ENCODE peak calls at places on chromosomes 1 and 21, in five cellular contexts. L is right cardiac atrium; H is stimulated activated CD8-positive, alpha-beta memory T cell treated with anti-CD3 and anti-CD28 coated beads, Interleukin-4, amount 100 ng/mL, for 1 hour; X is tibial artery; W is AG04449. C is an unnamed sample.

GRCh38 chr1:38451541-38451993 is 405.0 kb upstream of the POU3F1 start:
- DNase-seq in X (no peak), L (no peak), W (peak), H (no peak), C (no peak)

GRCh38 chr1:51543877-51544276 is 24.8 kb upstream of the EPS15 start:
- DNase-seq in W (no peak), L (no peak), X (no peak), H (no peak), C (no peak)

GRCh38 chr21:13827201-13827600 is 217.6 kb downstream of the POTED start:
- DNase-seq in W (no peak), X (no peak), L (no peak), H (no peak), C (no peak)

GRCh38 chr1:152029144-152029936 is 7.5 kb downstream of the S100A11 start:
- DNase-seq in X (no peak), W (no peak), L (no peak), H (no peak), C (no peak)

GRCh38 chr1:68384321-68384813 is 65.4 kb downstream of the RPE65 start:
- DNase-seq in W (peak), L (no peak), X (no peak), H (no peak), C (no peak)

GRCh38 chr1:59012378-59012777 is 228.5 kb upstream of the JUN start:
- DNase-seq in L (no peak), H (no peak), X (no peak), W (no peak), C (no peak)

GRCh38 chr1:32249831-32250525 is 1.1 kb upstream of the LCK start:
- DNase-seq in X (no peak), W (no peak), L (peak), H (no peak), C (no peak)

GRCh38 chr1:109756848-109757521 is 6.7 kb downstream of the EPS8L3 start:
- DNase-seq in H (no peak), W (no peak), X (no peak), L (no peak), C (no peak)